ENCODE peak calls at places on chromosome 4, in five cellular contexts. One of them, this sample, is unnamed.

GRCh38 chr4:162056947-162057346 is 106.9 kb downstream of the FSTL5 start:
- DNase-seq in cardiac fibroblast: no peak
- DNase-seq in H9: no peak
- DNase-seq in tibial artery: no peak
- DNase-seq in heart left ventricle: peak; percentile 9
- DNase-seq in this sample: no peak

GRCh38 chr4:185015108-185015507 is 3.2 kb upstream of the HELT start:
- DNase-seq in H9: no peak
- DNase-seq in cardiac fibroblast: no peak
- DNase-seq in heart left ventricle: no peak
- DNase-seq in tibial artery: no peak
- DNase-seq in this sample: no peak

GRCh38 chr4:25953740-25954139 is 39.7 kb downstream of the SMIM20 start:
- DNase-seq in H9: no peak
- DNase-seq in heart left ventricle: no peak
- DNase-seq in tibial artery: no peak
- DNase-seq in cardiac fibroblast: peak; percentile 66
- DNase-seq in this sample: peak; percentile 20

GRCh38 chr4:7677799-7678301 is 243.1 kb upstream of the PSAPL1 start:
- DNase-seq in cardiac fibroblast: no peak
- DNase-seq in H9: no peak
- DNase-seq in tibial artery: no peak
- DNase-seq in heart left ventricle: no peak
- DNase-seq in this sample: no peak

GRCh38 chr4:165294907-165295306 is 32.6 kb upstream of the MSMO1 start:
- DNase-seq in H9: no peak
- DNase-seq in heart left ventricle: no peak
- DNase-seq in tibial artery: no peak
- DNase-seq in cardiac fibroblast: no peak
- DNase-seq in this sample: no peak

GRCh38 chr4:5524900-5525299 is 183.5 kb downstream of the EVC2 start:
- DNase-seq in tibial artery: no peak
- DNase-seq in H9: no peak
- DNase-seq in cardiac fibroblast: peak; percentile 74
- DNase-seq in heart left ventricle: peak; percentile 12
- DNase-seq in this sample: no peak

GRCh38 chr4:79300280-79300679 is 25.6 kb downstream of the NAA11 start:
- DNase-seq in H9: no peak
- DNase-seq in cardiac fibroblast: no peak
- DNase-seq in tibial artery: no peak
- DNase-seq in heart left ventricle: no peak
- DNase-seq in this sample: no peak

GRCh38 chr4:40755609-40756008 is 5.9 kb downstream of the NSUN7 start:
- DNase-seq in tibial artery: no peak
- DNase-seq in H9: no peak
- DNase-seq in heart left ventricle: no peak
- DNase-seq in cardiac fibroblast: no peak
- DNase-seq in this sample: no peak

GRCh38 chr4:113020966-113021365 is 28.5 kb upstream of the ANK2 start:
- DNase-seq in cardiac fibroblast: peak; percentile 16
- DNase-seq in tibial artery: no peak
- DNase-seq in H9: no peak
- DNase-seq in heart left ventricle: no peak
- DNase-seq in this sample: no peak

GRCh38 chr4:98688416-98689290 is 30.2 kb upstream of the TSPAN5 start:
- DNase-seq in cardiac fibroblast: peak; percentile 77
- DNase-seq in H9: no peak
- DNase-seq in heart left ventricle: no peak
- DNase-seq in tibial artery: no peak
- DNase-seq in this sample: no peak

GRCh38 chr4:148704291-148704690 is 262.1 kb upstream of the NR3C2 start:
- DNase-seq in H9: no peak
- DNase-seq in heart left ventricle: no peak
- DNase-seq in cardiac fibroblast: peak; percentile 7
- DNase-seq in tibial artery: no peak
- DNase-seq in this sample: no peak

GRCh38 chr4:174450051-174450450 is 72.2 kb downstream of the HPGD start:
- DNase-seq in H9: no peak
- DNase-seq in cardiac fibroblast: no peak
- DNase-seq in heart left ventricle: no peak
- DNase-seq in tibial artery: no peak
- DNase-seq in this sample: no peak

GRCh38 chr4:113837397-113837796 is 75.9 kb upstream of the CAMK2D start:
- DNase-seq in heart left ventricle: no peak
- DNase-seq in cardiac fibroblast: peak; percentile 91
- DNase-seq in H9: no peak
- DNase-seq in tibial artery: no peak
- DNase-seq in this sample: no peak

GRCh38 chr4:72119946-72120345 is 88.1 kb downstream of the NPFFR2 start:
- DNase-seq in cardiac fibroblast: no peak
- DNase-seq in tibial artery: no peak
- DNase-seq in H9: no peak
- DNase-seq in heart left ventricle: no peak
- DNase-seq in this sample: no peak

GRCh38 chr4:45442466-45442865 is 681.4 kb downstream of the GABRG1 start:
- DNase-seq in H9: no peak
- DNase-seq in heart left ventricle: no peak
- DNase-seq in cardiac fibroblast: peak; percentile 1
- DNase-seq in tibial artery: no peak
- DNase-seq in this sample: no peak

GRCh38 chr4:112717856-112718255 is 80.9 kb downstream of the LARP7 start:
- DNase-seq in cardiac fibroblast: no peak
- DNase-seq in heart left ventricle: no peak
- DNase-seq in H9: no peak
- DNase-seq in tibial artery: no peak
- DNase-seq in this sample: no peak

GRCh38 chr4:88211473-88212252 is 53.2 kb upstream of the ABCG2 start:
- DNase-seq in heart left ventricle: peak; percentile 29
- DNase-seq in tibial artery: no peak
- DNase-seq in cardiac fibroblast: peak; percentile 63
- DNase-seq in H9: no peak
- DNase-seq in this sample: peak; percentile 53

GRCh38 chr4:66404149-66404548 is 733.9 kb upstream of the EPHA5 start:
- DNase-seq in H9: no peak
- DNase-seq in cardiac fibroblast: peak; percentile 46
- DNase-seq in tibial artery: no peak
- DNase-seq in heart left ventricle: no peak
- DNase-seq in this sample: no peak

GRCh38 chr4:182286035-182286434 is 42.8 kb downstream of the TENM3 start:
- DNase-seq in cardiac fibroblast: no peak
- DNase-seq in H9: no peak
- DNase-seq in heart left ventricle: no peak
- DNase-seq in tibial artery: no peak
- DNase-seq in this sample: peak; percentile 53

GRCh38 chr4:23097251-23097650 is 404.5 kb downstream of the GBA3 start:
- DNase-seq in heart left ventricle: no peak
- DNase-seq in H9: no peak
- DNase-seq in cardiac fibroblast: peak; percentile 39
- DNase-seq in tibial artery: no peak
- DNase-seq in this sample: no peak

GRCh38 chr4:92969650-92970370 is 666.0 kb downstream of the GRID2 start:
- DNase-seq in tibial artery: no peak
- DNase-seq in heart left ventricle: no peak
- DNase-seq in cardiac fibroblast: peak; percentile 86
- DNase-seq in H9: no peak
- DNase-seq in this sample: no peak

GRCh38 chr4:16939178-16939577 is 40.7 kb upstream of the LDB2 start:
- DNase-seq in H9: no peak
- DNase-seq in cardiac fibroblast: no peak
- DNase-seq in heart left ventricle: no peak
- DNase-seq in tibial artery: no peak
- DNase-seq in this sample: no peak

GRCh38 chr4:126583509-126583908 is 1049.2 kb upstream of the INTU start:
- DNase-seq in tibial artery: no peak
- DNase-seq in H9: peak; percentile 79
- DNase-seq in heart left ventricle: no peak
- DNase-seq in cardiac fibroblast: peak; percentile 43
- DNase-seq in this sample: no peak